ENCODE peak calls at places on chromosome 19, in seven cellular contexts. J, T, U, M, A, Y and X are unnamed samples.

GRCh38 chr19:17246681-17247425 is 1.1 kb upstream of the NR2F6 start:
- DNase-seq in J (no peak), T (no peak), U (no peak), M (no peak), A (no peak), Y (peak; percentile 78), X (peak; percentile 18)

GRCh38 chr19:54329476-54330165 is 9.3 kb downstream of the LILRA4 start:
- DNase-seq in J (no peak), T (no peak), U (no peak), M (no peak), A (no peak), Y (no peak), X (no peak)

GRCh38 chr19:42140125-42140754 is 8.0 kb upstream of the POU2F2 start:
- DNase-seq in J (no peak), T (no peak), U (peak; percentile 36), M (peak; percentile 67), A (peak; percentile 27), Y (peak; percentile 36), X (no peak)

GRCh38 chr19:3798137-3798536 is 12.0 kb upstream of the MATK start:
- DNase-seq in J (no peak), T (no peak), U (no peak), M (no peak), A (no peak), Y (no peak), X (no peak)

GRCh38 chr19:44925114-44925891 is 10.9 kb downstream of the APOC1 start:
- DNase-seq in J (no peak), T (no peak), U (peak; percentile 59), M (no peak), A (peak; percentile 71), Y (peak; percentile 70), X (no peak)

GRCh38 chr19:55116232-55117062 is 990 bp downstream of the PPP1R12C start:
- DNase-seq in J (peak; percentile 28), T (no peak), U (peak; percentile 62), M (peak; percentile 54), A (peak; percentile 69), Y (peak; percentile 66), X (no peak)

GRCh38 chr19:52923782-52924593 is 760 bp upstream of the ZNF888 start:
- DNase-seq in J (no peak), T (no peak), U (peak; percentile 65), M (no peak), A (peak; percentile 23), Y (no peak), X (no peak)

GRCh38 chr19:13615890-13616289 is 109.6 kb upstream of the CACNA1A start:
- DNase-seq in J (no peak), T (no peak), U (no peak), M (peak; percentile 28), A (no peak), Y (no peak), X (no peak)

GRCh38 chr19:49739933-49740332 is 23.2 kb downstream of the TSKS start:
- DNase-seq in J (no peak), T (no peak), U (no peak), M (no peak), A (no peak), Y (no peak), X (no peak)

GRCh38 chr19:54420383-54421168 is 5.3 kb downstream of the TTYH1 start:
- DNase-seq in J (no peak), T (no peak), U (no peak), M (peak; percentile 93), A (no peak), Y (no peak), X (no peak)

GRCh38 chr19:53634768-53635167 is 3.0 kb downstream of the DPRX start:
- DNase-seq in J (no peak), T (no peak), U (no peak), M (no peak), A (no peak), Y (no peak), X (no peak)

GRCh38 chr19:6076675-6077463 is 33.4 kb downstream of the RFX2 start:
- DNase-seq in J (no peak), T (no peak), U (no peak), M (no peak), A (no peak), Y (peak; percentile 94), X (no peak)

GRCh38 chr19:47467914-47468313 is 3.8 kb downstream of the SLC8A2 start:
- DNase-seq in J (no peak), T (no peak), U (no peak), M (no peak), A (no peak), Y (no peak), X (no peak)

GRCh38 chr19:29504454-29504853 is 21.3 kb upstream of the VSTM2B start:
- DNase-seq in J (no peak), T (no peak), U (no peak), M (no peak), A (no peak), Y (no peak), X (no peak)

GRCh38 chr19:1942078-1942933 is 1.3 kb downstream of the CSNK1G2 start:
- DNase-seq in J (peak; percentile 47), T (no peak), U (peak; percentile 78), M (peak; percentile 85), A (peak; percentile 43), Y (peak; percentile 53), X (peak; percentile 20)

GRCh38 chr19:9032136-9032626 is 22.0 kb upstream of the MUC16 start:
- DNase-seq in J (no peak), T (no peak), U (no peak), M (no peak), A (no peak), Y (no peak), X (no peak)

GRCh38 chr19:10618846-10619245 is 6.5 kb upstream of the SLC44A2 start:
- DNase-seq in J (no peak), T (no peak), U (no peak), M (no peak), A (no peak), Y (no peak), X (no peak)